ENCODE peak calls at places on chromosomes 13 and 19, in six cellular contexts. V, O, C, E, F and Y are unnamed samples.

GRCh38 chr13:110330491-110331001 is 23.5 kb downstream of the COL4A2 start:
- DNase-seq in V (no peak), O (no peak), C (peak; percentile 15), E (peak; percentile 86), F (no peak), Y (no peak)

GRCh38 chr19:31352296-31352781 is 3.1 kb upstream of the TSHZ3 start:
- DNase-seq in V (no peak), O (no peak), C (no peak), E (no peak), F (no peak), Y (no peak)

GRCh38 chr19:45473366-45474190 is 5.8 kb downstream of the FOSB start:
- DNase-seq in V (no peak), O (no peak), C (no peak), E (no peak), F (no peak), Y (no peak)

GRCh38 chr13:54928071-54928470 is 1899.5 kb downstream of the OLFM4 start:
- DNase-seq in V (no peak), O (no peak), C (no peak), E (no peak), F (no peak), Y (peak; percentile 68)

GRCh38 chr19:45515081-45515624 is 7.9 kb downstream of the VASP start:
- DNase-seq in V (no peak), O (no peak), C (peak; percentile 24), E (no peak), F (no peak), Y (no peak)

GRCh38 chr13:66532146-66532545 is 698.0 kb downstream of the PCDH9 start:
- DNase-seq in V (no peak), O (no peak), C (no peak), E (peak; percentile 86), F (no peak), Y (no peak)

GRCh38 chr19:4660181-4660791 is 9.9 kb downstream of the MYDGF start:
- DNase-seq in V (no peak), O (no peak), C (no peak), E (no peak), F (no peak), Y (no peak)

GRCh38 chr19:18848860-18849661 is 17.3 kb downstream of the UPF1 start:
- DNase-seq in V (peak; percentile 34), O (peak; percentile 67), C (peak; percentile 67), E (peak; percentile 39), F (no peak), Y (peak; percentile 44)

GRCh38 chr13:24228852-24229458 is 68.4 kb downstream of the SPATA13 start:
- DNase-seq in V (no peak), O (peak; percentile 45), C (peak; percentile 78), E (peak; percentile 57), F (no peak), Y (peak; percentile 35)

GRCh38 chr13:21354721-21355120 is 104.4 kb downstream of the ZDHHC20 start:
- DNase-seq in V (no peak), O (no peak), C (no peak), E (no peak), F (no peak), Y (no peak)

GRCh38 chr13:99969368-99969933 is 2.1 kb downstream of the ZIC5 start:
- DNase-seq in V (no peak), O (no peak), C (no peak), E (no peak), F (no peak), Y (no peak)

GRCh38 chr13:49814551-49815270 is 22.2 kb upstream of the KPNA3 start:
- DNase-seq in V (no peak), O (no peak), C (no peak), E (peak; percentile 52), F (no peak), Y (no peak)

GRCh38 chr13:44434441-44435141 is 61.0 kb downstream of the SERP2 start:
- DNase-seq in V (no peak), O (no peak), C (peak; percentile 73), E (no peak), F (no peak), Y (no peak)

GRCh38 chr13:24500977-24501376 is 11.6 kb downstream of the PARP4 start:
- DNase-seq in V (no peak), O (no peak), C (no peak), E (peak; percentile 75), F (no peak), Y (no peak)

GRCh38 chr13:97225533-97225932 is 3.4 kb downstream of the MBNL2 start:
- DNase-seq in V (no peak), O (no peak), C (no peak), E (no peak), F (no peak), Y (no peak)

GRCh38 chr13:44918323-44919102 is 70.8 kb downstream of the NUFIP1 start:
- DNase-seq in V (peak; percentile 77), O (peak; percentile 89), C (peak; percentile 88), E (peak; percentile 97), F (peak; percentile 81), Y (peak; percentile 78)

GRCh38 chr19:45972081-45972943 is 1.4 kb downstream of the NOVA2 start:
- DNase-seq in V (peak; percentile 39), O (no peak), C (no peak), E (no peak), F (no peak), Y (no peak)